ENCODE peak calls at places on chromosomes 4 and X, in ten cellular contexts. H, V, Q, J, N, Z, G, L, S and I are unnamed samples. For H3K4me1, the result is how much of the 10 kb centered on the place peaks cover.

GRCh38 chr4:89639395-89639794 is 197.6 kb downstream of the SNCA start:
- DNase-seq in S (no peak), N (no peak), J (no peak), Z (no peak), H (no peak), G (no peak), L (no peak), V (no peak), Q (no peak), I (no peak)

GRCh38 chr4:118760092-118760491 is 74.9 kb downstream of the METTL14 start:
- DNase-seq in S (no peak), Q (no peak), Z (no peak), N (no peak), G (no peak), V (no peak), J (no peak), L (no peak), H (no peak), I (no peak)

GRCh38 chrX:129786210-129786651 is 6.5 kb downstream of the SASH3 start:
- DNase-seq in V (no peak), G (no peak), J (no peak), Q (peak), Z (no peak), H (no peak), S (peak), N (no peak), L (peak), I (no peak)

GRCh38 chr4:110793381-110793801 is 170.5 kb upstream of the PITX2 start:
- DNase-seq in L (no peak), N (peak), S (no peak), J (no peak), H (no peak), V (no peak), G (no peak), Z (peak), Q (no peak), I (no peak)

GRCh38 chr4:82431026-82431745 is 796 bp downstream of the ENOPH1 start:
- DNase-seq in S (peak), J (peak), L (peak), Z (peak), V (peak), G (peak), Q (peak), H (no peak), N (no peak), I (peak)

GRCh38 chr4:25437951-25438350 is 60.9 kb downstream of the ANAPC4 start:
- DNase-seq in J (no peak), N (no peak), G (no peak), H (no peak), Q (no peak), L (no peak), V (no peak), Z (no peak), S (no peak), I (no peak)

GRCh38 chr4:120871173-120871572 is 51.4 kb downstream of the PRDM5 start:
- DNase-seq in J (no peak), L (no peak), N (no peak), Z (no peak), S (no peak), G (no peak), Q (no peak), H (no peak), V (no peak), I (no peak)

GRCh38 chrX:109967151-109967550 is 35.8 kb upstream of the TMEM164 start:
- DNase-seq in H (no peak), G (no peak), N (no peak), L (no peak), Q (no peak), J (no peak), S (no peak), Z (peak), V (no peak), I (no peak)

GRCh38 chrX:31222946-31223345 is 151.1 kb upstream of the FTHL17 start:
- DNase-seq in G (no peak), V (no peak), Q (no peak), L (no peak), J (no peak), Z (no peak), S (no peak), H (no peak), N (no peak), I (no peak)

GRCh38 chrX:13223868-13224555 is 95.8 kb downstream of the ATXN3L start:
- DNase-seq in Q (no peak), S (no peak), Z (peak), L (no peak), N (peak), J (peak), H (no peak), V (no peak), G (peak), I (no peak)

GRCh38 chr4:54228563-54229501 is at the start of gene PDGFRA:
- DNase-seq in V (no peak), J (no peak), Q (no peak), S (peak), Z (peak), L (peak), H (peak), G (peak), N (no peak), I (peak)

GRCh38 chr4:54226399-54227260 is 2.5 kb upstream of the PDGFRA start:
- DNase-seq in H (peak), V (no peak), S (peak), Q (no peak), N (no peak), Z (peak), J (no peak), G (peak), L (peak), I (peak)

GRCh38 chr4:54228064-54228527 is 997 bp upstream of the PDGFRA start:
- DNase-seq in S (peak), Z (peak), Q (no peak), H (peak), V (peak), N (no peak), J (peak), G (peak), L (peak), I (peak)

GRCh38 chr4:54225671-54226398 is 3.3 kb upstream of the PDGFRA start:
- DNase-seq in V (no peak), J (no peak), S (no peak), L (peak), G (no peak), N (no peak), Z (no peak), H (no peak), Q (no peak), I (no peak)

GRCh38 chr4:54227261-54228063 is 1.6 kb upstream of the PDGFRA start:
- DNase-seq in N (no peak), S (no peak), Z (peak), Q (no peak), L (peak), H (peak), J (peak), G (no peak), V (no peak), I (peak)
- H3K4me1 ChIP-seq in N (under half), S (under half), Z (under half), Q (half or more), L (under half), H (under half), J (under half), G (half or more), V (half or more), I (half or more)

DNA sequence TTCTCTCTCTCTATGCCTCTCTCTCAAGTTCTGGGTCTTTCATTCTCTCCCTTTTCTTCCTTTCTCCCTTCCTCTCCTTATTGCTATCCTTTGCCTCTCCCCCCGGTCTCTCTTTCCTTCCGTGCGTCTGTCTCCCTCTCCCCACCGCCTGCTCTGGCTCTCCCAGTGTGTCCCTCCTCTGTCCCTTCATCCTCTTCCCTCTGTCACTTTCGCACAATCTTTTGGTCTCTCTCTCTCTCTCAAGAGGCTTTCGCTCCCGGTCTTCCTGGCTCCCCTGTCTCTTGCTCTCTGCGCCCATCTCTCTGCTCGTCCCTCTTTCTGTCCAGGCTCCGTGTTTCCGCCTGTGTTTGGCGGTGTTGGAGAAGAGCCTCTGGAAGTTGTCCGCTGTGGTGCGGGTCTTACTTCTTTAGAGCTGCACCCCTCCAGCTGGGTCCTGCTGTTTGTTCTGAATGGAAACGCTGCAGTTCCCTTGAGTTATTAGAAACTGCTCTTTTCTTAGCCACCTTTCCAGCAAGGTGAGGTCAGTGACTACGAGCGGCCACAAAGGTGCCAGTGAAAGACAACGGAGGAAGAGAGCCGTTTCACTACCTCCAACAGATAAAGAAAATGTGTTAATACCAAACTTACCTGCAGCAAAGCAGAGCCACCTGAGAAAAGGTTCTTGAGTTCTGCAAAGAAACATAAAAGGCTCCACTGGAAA is 1.1 kb downstream of the BMPR1B start:
- DNase-seq in L (peak), Z (no peak), V (no peak), H (no peak), N (no peak), G (no peak), J (peak), Q (no peak), S (no peak), I (no peak)
- H3K27ac ChIP-seq in L (peak), Z (no peak), V (peak), H (peak), N (no peak), G (no peak), J (peak), Q (no peak), S (peak), I (no peak)

GRCh38 chr4:149706942-149707341 is 108.7 kb downstream of the IQCM start:
- DNase-seq in H (no peak), S (no peak), Z (peak), G (no peak), N (no peak), L (no peak), J (no peak), Q (no peak), V (no peak), I (no peak)

GRCh38 chr4:149700272-149700671 is 115.4 kb downstream of the IQCM start:
- DNase-seq in G (no peak), H (no peak), N (no peak), Q (no peak), V (no peak), J (no peak), S (no peak), L (no peak), Z (no peak), I (no peak)

GRCh38 chr4:149701733-149702132 is 113.9 kb downstream of the IQCM start:
- DNase-seq in H (no peak), V (no peak), G (no peak), Z (no peak), S (no peak), N (no peak), Q (no peak), J (no peak), L (no peak), I (no peak)

GRCh38 chr4:149699642-149700041 is 116.0 kb downstream of the IQCM start:
- DNase-seq in G (no peak), S (no peak), J (no peak), H (no peak), Z (no peak), L (no peak), Q (no peak), N (no peak), V (no peak), I (no peak)

DNA sequence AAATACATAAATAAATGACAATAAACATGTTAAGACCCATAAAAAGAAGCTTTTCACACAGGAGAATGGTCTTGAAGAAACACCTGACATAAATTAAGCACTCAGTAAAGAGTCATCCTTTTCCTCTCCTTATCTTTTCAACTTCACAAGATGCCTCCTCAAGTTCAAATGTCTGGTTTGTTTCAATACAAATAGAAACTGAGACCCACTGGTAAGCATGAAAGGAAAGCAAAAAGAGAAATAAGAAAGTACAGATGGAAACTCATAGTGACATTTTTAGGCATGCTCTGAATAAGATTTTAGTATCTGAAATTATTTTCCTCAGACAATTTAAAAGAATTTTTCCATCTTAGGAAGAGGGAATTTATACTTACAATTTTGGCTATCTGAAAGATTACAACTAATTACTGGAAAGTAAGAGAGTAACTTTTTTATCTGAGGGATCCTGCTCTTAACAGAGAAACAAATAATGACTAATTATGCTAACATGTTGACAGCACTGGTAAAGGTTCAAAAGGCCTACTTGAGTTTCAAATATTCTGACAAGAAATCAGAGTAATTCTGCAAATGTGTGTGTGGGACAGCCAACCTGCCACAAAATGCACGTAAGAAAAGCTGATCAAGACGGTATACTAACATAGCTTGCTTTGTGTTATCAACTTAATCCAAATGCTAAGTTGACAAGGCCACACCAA is 113.1 kb downstream of the IQCM start:
- DNase-seq in G (no peak), N (no peak), H (no peak), Q (no peak), Z (no peak), J (no peak), S (no peak), V (no peak), L (no peak), I (no peak)
- TF ChIP-seq POLR2A in G (no peak), N (no peak), H (no peak), Q (no peak), Z (no peak), J (no peak), S (no peak), V (no peak), L (no peak), I (no peak)

DNA sequence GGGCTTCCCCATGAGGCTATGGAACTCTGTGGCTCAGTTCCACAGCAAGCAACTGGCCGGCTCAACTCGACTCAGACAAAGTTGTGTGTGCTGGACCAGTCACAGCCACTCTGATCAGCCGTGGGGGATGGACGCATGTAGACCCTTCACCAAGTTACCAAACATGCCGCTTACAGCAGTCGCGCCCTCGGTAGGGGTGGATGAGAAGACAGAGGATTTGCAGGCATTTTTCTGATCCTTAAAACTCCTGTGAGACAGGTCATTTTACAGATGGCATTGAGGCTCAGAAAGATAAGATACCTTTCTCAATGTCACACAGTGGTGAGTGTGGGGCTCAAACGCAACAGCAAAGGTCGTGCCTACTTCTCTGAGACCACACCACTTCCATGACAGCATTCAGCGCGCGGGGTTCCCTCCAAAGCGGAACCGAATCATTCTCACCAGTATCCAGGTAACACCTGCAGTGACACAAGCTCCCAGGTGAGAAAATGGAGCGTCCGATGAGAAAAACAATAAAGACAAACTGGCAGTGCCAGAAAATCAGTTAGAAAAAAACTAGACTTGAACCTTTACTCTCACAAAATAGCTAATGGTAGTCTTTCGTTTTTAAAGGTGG is 83.6 kb downstream of the RELL1 start:
- DNase-seq in G (peak), J (no peak), N (no peak), V (no peak), H (no peak), Z (no peak), Q (no peak), S (no peak), L (no peak), I (no peak)
- H3K4me1 ChIP-seq in G (under half), J (under half), N (under half), V (under half), H (under half), Z (under half), Q (under half), S (under half), L (under half), I (under half)

DNA sequence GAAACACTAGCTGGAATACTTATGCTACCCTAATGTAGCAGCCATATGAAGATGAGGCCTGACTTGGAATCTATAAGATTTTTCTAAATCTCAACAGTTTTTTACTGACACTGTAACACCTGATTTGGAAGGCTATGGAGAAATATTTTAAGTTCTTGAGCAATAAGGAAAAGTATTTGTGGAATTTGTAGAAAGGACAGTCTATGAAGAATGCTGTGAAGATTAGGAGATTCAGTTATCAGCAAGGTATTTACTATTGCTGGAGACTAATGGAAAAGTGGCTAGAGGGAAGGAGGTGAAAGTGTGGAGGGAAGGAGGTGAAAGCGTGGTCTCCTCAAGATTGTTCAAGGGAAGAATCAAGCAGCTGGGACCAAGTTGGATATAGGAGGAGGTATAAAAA is 190.0 kb upstream of the EMCN start:
- DNase-seq in N (no peak), G (no peak), S (no peak), V (no peak), H (no peak), J (no peak), Z (no peak), Q (no peak), L (no peak), I (no peak)
- H3K27ac ChIP-seq in N (no peak), G (no peak), S (no peak), V (no peak), H (no peak), J (no peak), Z (no peak), Q (no peak), L (no peak), I (no peak)

DNA sequence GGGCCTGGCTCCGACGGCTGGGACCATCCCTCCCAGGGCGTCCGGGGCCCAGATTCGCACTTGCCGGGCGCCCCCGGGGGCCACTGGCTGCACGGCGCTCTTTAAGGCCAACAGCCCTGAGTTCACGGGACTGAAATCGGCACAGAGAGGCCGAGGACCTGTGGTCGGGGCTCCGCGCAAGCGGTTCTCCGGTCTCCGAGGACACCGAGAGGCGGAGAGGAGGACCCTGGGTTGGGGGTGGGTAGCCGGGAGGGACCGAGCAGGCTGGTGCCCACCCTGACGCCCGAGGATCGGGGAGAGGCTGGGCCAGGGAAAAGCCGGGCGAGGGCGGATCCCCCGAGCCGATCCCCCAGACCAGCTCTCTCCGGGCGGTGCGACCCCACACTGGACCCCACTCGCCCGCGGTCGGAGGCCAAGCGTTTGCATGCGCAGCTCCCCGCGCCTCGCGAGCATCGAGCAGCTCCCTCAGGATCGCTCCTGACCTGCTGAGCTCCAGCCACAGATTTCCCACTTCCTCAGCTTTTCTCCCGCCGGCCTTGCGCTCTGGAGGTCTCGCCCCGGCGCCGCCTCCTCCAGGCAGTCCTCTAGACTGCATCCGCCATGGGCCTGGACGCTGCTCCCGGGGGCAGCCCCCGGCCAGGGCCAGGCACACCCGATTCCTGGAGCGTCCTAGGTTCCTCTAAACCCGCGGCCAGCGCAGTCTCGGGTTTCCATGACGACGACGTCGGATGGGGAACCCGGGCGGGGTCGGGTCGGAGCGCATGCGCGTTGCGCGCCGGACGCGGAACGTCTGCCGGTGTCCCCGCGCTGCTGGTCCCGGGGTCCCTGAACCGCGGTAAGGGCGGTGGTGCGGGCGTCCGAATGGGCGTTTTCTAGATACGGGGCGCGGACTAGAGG is 17.6 kb upstream of the NAT8L start:
- DNase-seq in H (peak), V (peak), N (peak), Z (peak), Q (peak), J (peak), G (peak), L (peak), S (peak), I (peak)
- TF ChIP-seq POLR2A in H (no peak), V (no peak), N (peak), Z (no peak), Q (no peak), J (peak), G (peak), L (no peak), S (no peak), I (no peak)